ENCODE peak calls at places on chromosomes 5 and 9, in ten cellular contexts. S is uterus, R is cardiac fibroblast, A is A549, Q is fibroblast of mammary gland, P is PC-9, F is omental fat pad, T is transverse colon, Y is esophagus squamous epithelium, J is heart left ventricle. V is an unnamed sample.

GRCh38 chr9:110623462-110624025 is 44.0 kb upstream of the SVEP1 start:
- DNase-seq in S (no peak), R (peak; percentile 81), P (peak; percentile 48), F (no peak), J (no peak), Y (no peak), Q (peak; percentile 72), T (peak; percentile 22), A (peak; percentile 53), V (no peak)

GRCh38 chr5:20536339-20536738 is 548.3 kb upstream of the CDH18 start:
- DNase-seq in J (no peak), P (no peak), F (no peak), Q (no peak), Y (no peak), S (no peak), R (no peak), T (no peak), A (no peak), V (no peak)

GRCh38 chr5:174737335-174737734 is 13.0 kb downstream of the MSX2 start:
- DNase-seq in A (no peak), R (no peak), J (no peak), T (no peak), Y (no peak), P (no peak), Q (peak; percentile 38), S (no peak), F (no peak), V (no peak)

GRCh38 chr5:26321278-26321677 is 717.1 kb downstream of the CDH9 start:
- DNase-seq in J (no peak), R (no peak), S (no peak), T (no peak), F (no peak), A (no peak), P (no peak), Q (no peak), Y (no peak), V (no peak)

GRCh38 chr5:165232187-165232586 is 1726.8 kb downstream of the MAT2B start:
- DNase-seq in S (no peak), P (no peak), A (no peak), Q (no peak), Y (no peak), F (no peak), R (no peak), T (no peak), J (no peak), V (no peak)

GRCh38 chr9:104286792-104287191 is 192.7 kb downstream of the SMC2 start:
- DNase-seq in J (no peak), A (no peak), S (no peak), P (no peak), T (peak; percentile 44), F (no peak), R (peak; percentile 65), Y (no peak), Q (peak; percentile 3), V (no peak)

GRCh38 chr5:13027886-13028285 is 916.6 kb downstream of the DNAH5 start:
- DNase-seq in Q (no peak), R (no peak), S (no peak), T (no peak), P (no peak), F (no peak), J (no peak), A (no peak), Y (no peak), V (no peak)

GRCh38 chr5:145084834-145085233 is 750.3 kb downstream of the PRELID2 start:
- DNase-seq in T (no peak), P (no peak), J (no peak), S (no peak), R (no peak), Q (no peak), Y (no peak), A (no peak), F (no peak), V (no peak)

GRCh38 chr9:95726756-95727155 is 148.7 kb upstream of the ERCC6L2 start:
- DNase-seq in T (no peak), F (no peak), R (peak; percentile 74), P (no peak), A (peak; percentile 36), S (no peak), Y (no peak), Q (peak; percentile 68), J (no peak), V (no peak)

GRCh38 chr5:137453476-137454080 is 45.5 kb downstream of the SPOCK1 start:
- DNase-seq in A (no peak), Y (no peak), F (no peak), S (no peak), T (no peak), Q (peak; percentile 69), R (peak; percentile 71), P (peak; percentile 18), J (no peak), V (no peak)

GRCh38 chr5:60521379-60522298 is 178.3 kb downstream of the DEPDC1B start:
- DNase-seq in Q (no peak), Y (no peak), F (no peak), S (no peak), T (no peak), A (no peak), R (no peak), J (no peak), P (no peak), V (no peak)

GRCh38 chr5:34622046-34622435 is 34.1 kb upstream of the RAI14 start:
- DNase-seq in F (no peak), R (no peak), P (no peak), Q (no peak), Y (no peak), T (no peak), A (no peak), S (no peak), J (no peak), V (no peak)

GRCh38 chr5:94544031-94544650 is 74.3 kb downstream of the KIAA0825 start:
- DNase-seq in Y (no peak), Q (peak; percentile 30), R (peak; percentile 76), J (no peak), S (no peak), F (no peak), T (no peak), P (no peak), A (no peak), V (no peak)

GRCh38 chr9:110532908-110533665 is 46.5 kb downstream of the SVEP1 start:
- DNase-seq in Q (peak; percentile 88), R (peak; percentile 11), P (no peak), A (no peak), Y (no peak), T (no peak), F (no peak), S (no peak), J (no peak), V (no peak)

GRCh38 chr9:114501786-114502682 is 3.2 kb downstream of the WHRN start:
- DNase-seq in P (peak; percentile 20), Y (no peak), R (no peak), A (peak; percentile 53), T (no peak), F (no peak), S (no peak), J (no peak), Q (peak; percentile 17), V (no peak)

DNA sequence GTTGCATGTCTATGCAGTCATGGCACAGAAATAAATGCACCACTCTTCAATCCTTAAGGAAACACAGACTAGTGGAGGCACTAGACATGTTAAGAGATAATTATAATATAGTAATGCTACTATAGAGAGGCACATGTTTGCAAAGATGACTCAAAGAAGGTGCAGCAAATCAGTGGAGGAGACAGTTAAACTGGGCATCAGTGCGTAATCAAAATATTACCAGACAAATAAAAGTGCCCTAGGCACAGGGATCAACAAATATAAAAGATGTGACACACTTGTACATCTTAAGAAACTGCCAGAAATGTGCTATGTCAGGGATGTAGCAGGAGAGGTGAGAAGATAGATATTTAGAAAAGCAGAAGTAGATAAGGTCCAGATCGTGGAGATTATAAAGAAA is 642.1 kb downstream of the SLCO4C1 start:
- DNase-seq in P (no peak), J (no peak), T (no peak), S (no peak), Y (no peak), A (no peak), R (no peak), F (no peak), Q (no peak), V (no peak)
- TF ChIP-seq CTCF in P (no peak), J (no peak), T (no peak), S (no peak), Y (no peak), A (no peak), R (no peak), F (no peak), Q (no peak), V (no peak)

GRCh38 chr9:93036887-93037475 is 21.5 kb upstream of the SUSD3 start:
- DNase-seq in P (no peak), J (no peak), Q (no peak), Y (no peak), T (no peak), R (no peak), F (no peak), A (no peak), S (no peak), V (no peak)
- TF ChIP-seq CTCF in P (no peak), J (no peak), Q (no peak), Y (no peak), T (no peak), R (no peak), F (no peak), A (no peak), S (no peak), V (no peak)

GRCh38 chr5:143313298-143313852 is 90.1 kb downstream of the NR3C1 start:
- DNase-seq in P (no peak), A (no peak), Q (no peak), T (no peak), S (no peak), J (no peak), R (peak; percentile 37), Y (no peak), F (no peak), V (no peak)

GRCh38 chr5:143309661-143310431 is 93.6 kb downstream of the NR3C1 start:
- DNase-seq in A (no peak), S (no peak), P (no peak), R (peak; percentile 82), J (no peak), F (no peak), Y (no peak), T (no peak), Q (no peak), V (no peak)

GRCh38 chr5:143311955-143312354 is 91.5 kb downstream of the NR3C1 start:
- DNase-seq in A (no peak), F (no peak), T (no peak), P (no peak), J (no peak), Q (no peak), Y (no peak), R (peak; percentile 41), S (no peak), V (no peak)

GRCh38 chr5:143312822-143313221 is 90.7 kb downstream of the NR3C1 start:
- DNase-seq in Y (no peak), J (no peak), R (no peak), S (no peak), T (no peak), Q (no peak), A (no peak), F (no peak), P (no peak), V (no peak)

GRCh38 chr5:143311428-143311827 is 92.1 kb downstream of the NR3C1 start:
- DNase-seq in J (no peak), Q (peak; percentile 87), R (peak; percentile 92), P (peak; percentile 6), F (no peak), Y (no peak), T (no peak), S (no peak), A (no peak), V (no peak)
- TF ChIP-seq CTCF in J (no peak), Q (no peak), R (no peak), P (no peak), F (no peak), Y (no peak), T (no peak), S (no peak), A (no peak), V (no peak)

GRCh38 chr5:140881889-140882590 is at the start of gene PCDHA13:
- DNase-seq in F (no peak), S (peak; percentile 12), J (no peak), A (no peak), R (peak; percentile 42), Y (no peak), P (no peak), T (no peak), Q (peak; percentile 23), V (no peak)
- TF ChIP-seq CTCF in F (no peak), S (peak; percentile 50), J (peak; percentile 26), A (no peak), R (no peak), Y (no peak), P (no peak), T (no peak), Q (peak; percentile 19), V (no peak)